ENCODE peak calls at places on chromosomes 5 and 9, in six cellular contexts. Q is adrenal gland, I is suprapubic skin, B is esophagus squamous epithelium, T is testis, A is hepatocyte. W is an unnamed sample.

GRCh38 chr5:133385346-133385745 is 227.0 kb downstream of the FSTL4 start:
- DNase-seq in T (no peak), B (no peak), I (peak), A (no peak), Q (no peak), W (no peak)

GRCh38 chr5:11590475-11590874 is 313.8 kb downstream of the CTNND2 start:
- DNase-seq in B (no peak), A (no peak), T (no peak), I (no peak), Q (no peak), W (no peak)

GRCh38 chr5:167844173-167844572 is 447.3 kb upstream of the WWC1 start:
- DNase-seq in A (no peak), I (no peak), Q (no peak), T (no peak), B (no peak), W (no peak)

GRCh38 chr5:177552839-177553455 is 1.4 kb downstream of the FAM193B start:
- DNase-seq in T (peak), I (no peak), Q (no peak), B (no peak), A (no peak), W (no peak)

GRCh38 chr5:73382412-73382795 is 66.2 kb downstream of the FOXD1 start:
- DNase-seq in B (no peak), Q (no peak), A (no peak), I (no peak), T (no peak), W (no peak)

GRCh38 chr9:134293576-134294227 is 32.6 kb upstream of the RXRA start:
- DNase-seq in A (peak), T (no peak), Q (no peak), I (no peak), B (no peak), W (no peak)

GRCh38 chr5:132389051-132389331 is 19.5 kb downstream of the SLC22A5 start:
- DNase-seq in A (no peak), Q (no peak), I (no peak), B (no peak), T (no peak), W (no peak)

GRCh38 chr9:120901704-120902103 is 24.7 kb upstream of the PHF19 start:
- DNase-seq in B (no peak), Q (no peak), I (no peak), A (no peak), T (no peak), W (no peak)

GRCh38 chr9:127388037-127388855 is 8.7 kb upstream of the SLC2A8 start:
- DNase-seq in T (peak), A (peak), Q (peak), I (no peak), B (no peak), W (peak)

GRCh38 chr9:347667-348292 is 133.1 kb downstream of the DOCK8 start:
- DNase-seq in B (no peak), I (no peak), A (peak), T (no peak), Q (no peak), W (no peak)

GRCh38 chr5:172753101-172753500 is 17.9 kb downstream of the DUSP1 start:
- DNase-seq in T (no peak), B (no peak), I (no peak), A (no peak), Q (no peak), W (no peak)

GRCh38 chr5:74992791-74993190 is 59.6 kb downstream of the GCNT4 start:
- DNase-seq in I (no peak), Q (no peak), B (no peak), A (no peak), T (no peak), W (no peak)

GRCh38 chr5:74993743-74994142 is 58.6 kb downstream of the GCNT4 start:
- DNase-seq in I (no peak), A (no peak), T (no peak), Q (no peak), B (no peak), W (no peak)

GRCh38 chr5:74991522-74991921 is 60.8 kb downstream of the GCNT4 start:
- DNase-seq in Q (no peak), B (no peak), I (no peak), T (no peak), A (no peak), W (no peak)

GRCh38 chr5:74990194-74990593 is 62.2 kb downstream of the GCNT4 start:
- DNase-seq in I (no peak), Q (no peak), T (no peak), A (no peak), B (no peak), W (no peak)

DNA sequence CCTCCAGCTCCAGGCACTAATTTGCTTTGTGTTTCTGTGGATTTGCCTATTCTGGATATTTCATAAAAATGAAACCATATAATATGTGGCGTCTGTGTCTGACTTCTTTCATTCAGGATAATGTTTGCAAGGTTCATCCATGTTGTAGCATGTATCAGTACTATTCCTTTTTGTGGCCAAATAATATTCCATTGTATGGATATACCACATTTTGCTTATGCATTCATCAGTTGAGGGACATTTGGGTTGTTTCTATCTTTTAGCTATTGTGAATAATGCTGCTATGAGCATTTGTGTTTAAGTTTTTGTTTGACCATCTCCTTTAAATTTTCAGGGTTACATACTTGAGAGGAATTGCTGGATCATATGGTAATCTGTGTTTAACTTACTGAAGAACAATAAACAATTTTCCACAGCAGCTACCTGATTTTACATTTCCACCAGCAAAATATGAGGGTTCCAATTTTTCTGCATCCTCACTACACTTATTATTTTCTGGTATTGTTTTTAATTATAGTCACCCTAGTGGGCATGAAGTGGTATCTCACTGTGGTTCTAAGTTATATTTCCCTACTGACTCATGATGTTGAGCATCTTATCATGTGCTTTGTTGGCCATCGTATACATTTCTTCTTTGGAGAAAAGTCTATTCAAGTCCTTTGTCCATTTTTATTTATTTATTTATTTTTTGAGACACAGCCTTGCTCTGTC is 63.9 kb downstream of the GCNT4 start:
- DNase-seq in Q (no peak), B (no peak), I (no peak), A (no peak), T (no peak), W (no peak)
- TF ChIP-seq CTCF in Q (no peak), B (no peak), I (no peak), A (no peak), T (no peak), W (no peak)

GRCh38 chr5:57684299-57684702 is 201.7 kb upstream of the ACTBL2 start:
- DNase-seq in Q (no peak), T (no peak), A (no peak), B (no peak), I (no peak), W (no peak)

GRCh38 chr5:57690724-57691123 is 208.1 kb upstream of the ACTBL2 start:
- DNase-seq in T (no peak), Q (no peak), I (no peak), A (no peak), B (no peak), W (no peak)

GRCh38 chr5:57686806-57687205 is 204.2 kb upstream of the ACTBL2 start:
- DNase-seq in Q (no peak), A (no peak), T (no peak), I (no peak), B (no peak), W (no peak)

GRCh38 chr5:57685866-57686265 is 203.3 kb upstream of the ACTBL2 start:
- DNase-seq in I (no peak), A (no peak), T (no peak), Q (no peak), B (no peak), W (no peak)

DNA sequence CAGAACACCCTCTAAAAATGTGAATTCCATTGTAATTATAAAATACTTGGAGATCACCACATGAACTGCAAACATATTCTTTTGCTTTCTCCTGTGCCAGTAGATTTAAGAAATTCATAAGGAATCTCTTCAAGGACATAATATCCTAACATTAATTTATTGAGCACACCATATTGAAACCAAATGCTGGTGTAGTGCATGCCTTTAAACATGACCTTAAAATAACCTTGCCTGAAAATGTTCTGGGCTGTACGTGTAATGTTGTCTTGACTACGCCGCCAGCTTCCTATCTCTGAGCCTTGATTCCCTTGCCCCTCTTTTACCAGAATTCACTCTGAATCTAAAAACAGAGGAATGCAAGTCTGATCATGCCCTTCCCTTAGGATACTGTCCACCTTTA is 205.0 kb upstream of the ACTBL2 start:
- DNase-seq in A (no peak), Q (no peak), I (no peak), B (no peak), T (no peak), W (no peak)
- TF ChIP-seq CTCF in A (no peak), Q (no peak), I (no peak), B (no peak), T (no peak), W (no peak)

GRCh38 chr5:448061-448765 is 5.2 kb downstream of the EXOC3 start:
- DNase-seq in T (peak), A (no peak), Q (peak), I (peak), B (no peak), W (no peak)

GRCh38 chr5:445591-445990 is 2.6 kb downstream of the EXOC3 start:
- DNase-seq in Q (no peak), I (peak), A (no peak), B (no peak), T (no peak), W (no peak)

GRCh38 chr5:447501-447900 is 4.5 kb downstream of the EXOC3 start:
- DNase-seq in T (peak), A (no peak), B (no peak), I (peak), Q (no peak), W (no peak)

GRCh38 chr5:446066-446725 is 3.2 kb downstream of the EXOC3 start:
- DNase-seq in T (peak), Q (no peak), I (peak), A (no peak), B (no peak), W (no peak)

DNA sequence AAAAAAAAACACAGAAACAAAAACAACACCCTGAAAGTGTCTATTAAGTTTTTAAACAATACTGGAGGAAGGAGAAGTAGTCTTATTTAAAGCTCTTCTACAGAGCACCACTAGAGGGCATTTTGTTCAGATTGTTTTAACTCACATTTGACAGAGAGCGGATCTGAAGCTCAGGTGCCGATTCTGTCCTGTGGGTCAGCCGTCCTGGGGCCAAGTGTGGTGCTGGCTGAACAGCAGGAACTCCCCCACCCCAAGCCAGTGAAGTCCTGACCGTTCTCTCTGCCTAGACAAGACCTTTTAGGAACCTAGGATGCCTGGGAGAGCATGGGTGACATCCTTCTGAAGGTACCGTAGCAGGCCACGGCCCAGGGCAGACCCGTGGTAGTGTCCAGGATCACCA is 3.9 kb downstream of the EXOC3 start:
- DNase-seq in A (peak), Q (no peak), I (peak), B (no peak), T (peak), W (no peak)
- TF ChIP-seq CTCF in A (peak), Q (peak), I (peak), B (peak), T (no peak), W (peak)

DNA sequence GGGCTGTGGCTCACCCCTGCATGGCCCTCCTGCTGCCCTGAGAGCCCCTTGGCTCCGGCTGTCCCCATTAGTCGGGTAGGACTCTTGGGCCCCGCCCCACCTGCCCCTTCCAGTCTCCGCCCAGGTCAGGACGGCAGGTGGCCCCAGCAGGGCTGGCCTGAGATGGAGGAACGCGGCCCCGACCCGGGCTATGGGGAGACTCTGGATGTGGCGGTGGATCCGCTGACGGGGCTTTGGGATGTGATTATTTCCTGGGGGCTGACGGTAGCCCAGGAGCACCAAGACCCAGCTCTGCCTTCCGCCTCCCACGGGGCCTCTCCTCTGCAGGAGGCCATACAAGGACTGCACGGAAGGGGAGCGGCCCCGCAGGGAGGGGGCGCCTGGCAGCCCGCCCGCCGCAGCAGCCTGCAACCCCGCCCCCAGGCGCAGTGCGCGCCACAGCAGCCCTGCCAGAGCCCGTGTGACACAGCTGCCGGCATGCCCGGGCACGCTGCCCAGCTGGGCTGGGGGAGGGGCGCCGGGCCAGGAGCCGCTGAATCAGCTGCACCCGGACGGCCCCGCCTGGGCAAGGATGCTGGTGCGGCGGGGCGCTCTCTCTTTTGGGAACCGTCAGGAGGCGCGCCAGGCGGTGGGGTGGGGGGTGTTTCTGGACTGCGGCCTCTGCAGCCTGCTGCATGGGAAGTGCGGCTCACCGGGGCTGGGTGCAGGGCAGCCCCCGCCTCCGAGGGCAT is 9.2 kb downstream of the TMEM250 start:
- DNase-seq in B (peak), T (peak), A (peak), I (peak), Q (peak), W (peak)
- TF ChIP-seq CTCF in B (peak), T (no peak), A (no peak), I (no peak), Q (no peak), W (no peak)